ENCODE peak calls at places on chromosomes 16 and 17, in seven cellular contexts. G is sciatic nerve; E is epithelial cell of proximal tubule; Y is heart right ventricle; U is stimulated activated CD8-positive, alpha-beta memory T cell treated with anti-CD3 and anti-CD28 coated beads, Interleukin-15, amount 100 ng/mL, for 1 hour; S is brain microvascular endothelial cell; I is activated CD4-positive, alpha-beta T cell treated with anti-CD3 and anti-CD28 coated beads for 4 hours. M is an unnamed sample.
A peak's percentile ranks its signal among the peaks of the same experiment; 100 is the strongest.

GRCh38 chr17:82789806-82790205 is 37.9 kb downstream of the TBCD start:
- DNase-seq in E (no peak), S (no peak), G (no peak), U (no peak), Y (no peak), I (no peak), M (no peak)

GRCh38 chr16:27304102-27304501 is 9.7 kb upstream of the IL4R start:
- DNase-seq in I (no peak), S (no peak), G (no peak), Y (no peak), U (no peak), E (no peak), M (no peak)

GRCh38 chr16:68802190-68802589 is 41.1 kb upstream of the TANGO6 start:
- DNase-seq in I (no peak), U (no peak), Y (no peak), E (no peak), G (no peak), S (peak; percentile 84), M (no peak)

GRCh38 chr16:88348377-88349152 is 34.2 kb upstream of the ZNF469 start:
- DNase-seq in S (no peak), G (no peak), E (no peak), I (no peak), U (no peak), Y (no peak), M (no peak)

GRCh38 chr16:88005148-88005547 is 53.9 kb downstream of the BANP start:
- DNase-seq in U (no peak), G (peak; percentile 59), Y (no peak), I (no peak), E (no peak), S (no peak), M (no peak)

GRCh38 chr16:83227336-83227735 is 580.4 kb upstream of the HSBP1 start:
- DNase-seq in I (no peak), U (no peak), S (no peak), E (no peak), G (no peak), Y (no peak), M (no peak)

GRCh38 chr17:19383681-19384470 is 3.1 kb downstream of the MFAP4 start:
- DNase-seq in I (no peak), Y (no peak), E (no peak), G (peak; percentile 62), U (no peak), S (no peak), M (no peak)

GRCh38 chr17:80452173-80452915 is 24.1 kb downstream of the NPTX1 start:
- DNase-seq in I (no peak), S (no peak), E (no peak), U (no peak), Y (no peak), G (no peak), M (no peak)

GRCh38 chr16:86519649-86520316 is 9.5 kb downstream of the FOXF1 start:
- DNase-seq in Y (peak; percentile 40), U (peak; percentile 21), G (peak; percentile 77), I (peak; percentile 45), S (peak; percentile 35), E (no peak), M (peak; percentile 34)

GRCh38 chr17:3913531-3914318 is 2.5 kb downstream of the P2RX1 start:
- DNase-seq in U (peak; percentile 69), Y (peak; percentile 79), I (peak; percentile 71), S (peak; percentile 76), E (no peak), G (peak; percentile 90), M (peak; percentile 35)

GRCh38 chr16:1961651-1962067 is 2.3 kb downstream of the NDUFB10 start:
- DNase-seq in Y (no peak), S (no peak), U (no peak), E (no peak), I (no peak), G (no peak), M (no peak)

GRCh38 chr16:89613954-89614459 is 565 bp downstream of the DPEP1 start:
- DNase-seq in Y (no peak), U (no peak), G (no peak), S (no peak), E (no peak), I (no peak), M (no peak)

GRCh38 chr16:67521095-67521804 is 7.4 kb upstream of the RIPOR1 start:
- DNase-seq in G (peak; percentile 98), I (peak; percentile 94), Y (peak; percentile 97), S (peak; percentile 96), U (peak; percentile 99), E (peak; percentile 78), M (peak; percentile 88)

GRCh38 chr16:11407047-11407982 is 62.1 kb downstream of the RMI2 start:
- DNase-seq in Y (peak; percentile 58), G (peak; percentile 78), E (peak; percentile 10), U (peak; percentile 46), I (peak; percentile 45), S (peak; percentile 76), M (no peak)

GRCh38 chr16:75241955-75242354 is 9.5 kb downstream of the BCAR1 start:
- DNase-seq in I (no peak), Y (no peak), U (no peak), E (no peak), S (no peak), G (no peak), M (no peak)

GRCh38 chr16:4700380-4700996 is 7.1 kb downstream of the NUDT16L1 start:
- DNase-seq in U (no peak), G (no peak), E (no peak), S (no peak), Y (no peak), I (no peak), M (no peak)

GRCh38 chr17:71392715-71393567 is 727.9 kb upstream of the SOX9 start:
- DNase-seq in U (no peak), S (no peak), E (no peak), Y (no peak), G (no peak), I (no peak), M (no peak)

GRCh38 chr16:88662222-88662842 is 559 bp downstream of the MVD start:
- DNase-seq in Y (no peak), E (no peak), S (no peak), U (no peak), I (no peak), G (no peak), M (no peak)

GRCh38 chr16:23948949-23949392 is 113.2 kb downstream of the PRKCB start:
- DNase-seq in G (no peak), S (no peak), E (no peak), U (peak; percentile 27), I (peak; percentile 58), Y (no peak), M (no peak)

M was measured in CMK.